ENCODE peak calls at places on chromosomes 6 and 20, in seven cellular contexts. H, K, G, Y, B, J and T are unnamed samples.

GRCh38 chr20:8309638-8310037 is 177.6 kb downstream of the PLCB1 start:
- DNase-seq in Y (no peak), B (no peak), H (no peak), J (no peak), G (no peak), K (no peak), T (no peak)

GRCh38 chr6:137808191-137808590 is 58.9 kb upstream of the TNFAIP3 start:
- DNase-seq in Y (peak), B (no peak), J (no peak), K (peak), G (no peak), H (no peak), T (no peak)

GRCh38 chr20:62984666-62985065 is 22.1 kb downstream of the BHLHE23 start:
- DNase-seq in G (no peak), J (no peak), H (no peak), Y (no peak), K (no peak), B (no peak), T (no peak)

GRCh38 chr6:134093007-134093573 is 40.7 kb upstream of the SLC2A12 start:
- DNase-seq in J (no peak), B (no peak), Y (no peak), H (no peak), G (no peak), K (no peak), T (peak)

GRCh38 chr6:35725081-35725708 is 11.6 kb upstream of the ARMC12 start:
- DNase-seq in G (no peak), J (no peak), B (no peak), K (no peak), H (no peak), Y (no peak), T (no peak)

GRCh38 chr6:121794630-121795029 is 359.2 kb downstream of the GJA1 start:
- DNase-seq in Y (peak), H (no peak), G (no peak), J (no peak), K (peak), B (no peak), T (no peak)

GRCh38 chr6:148747145-148747492 is 289 bp downstream of the UST start:
- DNase-seq in B (no peak), K (peak), Y (no peak), J (no peak), G (peak), H (no peak), T (no peak)

GRCh38 chr20:37823276-37823980 is 79.5 kb upstream of the VSTM2L start:
- DNase-seq in J (peak), B (no peak), Y (no peak), H (no peak), G (no peak), K (no peak), T (no peak)

GRCh38 chr6:155883741-155884140 is 428.1 kb upstream of the NOX3 start:
- DNase-seq in H (no peak), J (no peak), G (no peak), K (no peak), Y (no peak), B (no peak), T (no peak)

GRCh38 chr6:141165012-141165411 is 967.7 kb upstream of the GJE1 start:
- DNase-seq in B (no peak), K (no peak), H (no peak), J (no peak), Y (no peak), G (no peak), T (no peak)

GRCh38 chr6:77456531-77457248 is 6.6 kb downstream of the HTR1B start:
- DNase-seq in H (no peak), G (no peak), B (no peak), K (peak), J (no peak), Y (peak), T (no peak)

GRCh38 chr6:33217681-33218080 is 9.4 kb downstream of the RING1 start:
- DNase-seq in K (no peak), Y (no peak), J (peak), G (no peak), B (no peak), H (no peak), T (no peak)

GRCh38 chr6:18262812-18263560 is 1.3 kb downstream of the DEK start:
- DNase-seq in G (peak), Y (no peak), H (no peak), J (peak), B (no peak), K (peak), T (peak)

GRCh38 chr6:3966426-3966825 is 112.5 kb downstream of the FAM217A start:
- DNase-seq in Y (no peak), G (no peak), H (no peak), B (no peak), K (no peak), J (no peak), T (no peak)

GRCh38 chr6:56849876-56850275 is 105.0 kb upstream of the BEND6 start:
- DNase-seq in G (no peak), H (no peak), K (peak), B (no peak), J (no peak), Y (no peak), T (no peak)

GRCh38 chr20:49526056-49526455 is 41.9 kb downstream of the PTGIS start:
- DNase-seq in B (no peak), G (no peak), J (no peak), H (no peak), Y (no peak), K (no peak), T (no peak)

GRCh38 chr6:30005482-30005881 is 55.6 kb upstream of the POLR1H start:
- DNase-seq in B (no peak), K (no peak), Y (no peak), G (no peak), J (no peak), H (no peak), T (no peak)

GRCh38 chr20:51426879-51427624 is 115.5 kb downstream of the NFATC2 start:
- DNase-seq in K (no peak), Y (no peak), B (no peak), H (no peak), G (no peak), J (no peak), T (no peak)

GRCh38 chr20:63934271-63935068 is 21.7 kb downstream of the UCKL1 start:
- DNase-seq in G (no peak), J (no peak), H (no peak), Y (no peak), K (no peak), B (no peak), T (no peak)

GRCh38 chr6:37630281-37630799 is 67.3 kb downstream of the MDGA1 start:
- DNase-seq in J (no peak), G (no peak), K (peak), B (no peak), Y (peak), H (no peak), T (peak)

GRCh38 chr6:54624779-54625178 is 221.8 kb upstream of the FAM83B start:
- DNase-seq in Y (no peak), B (no peak), J (no peak), K (no peak), H (no peak), G (no peak), T (no peak)

GRCh38 chr6:12592634-12593033 is 123.9 kb upstream of the PHACTR1 start:
- DNase-seq in H (no peak), B (no peak), K (peak), Y (peak), G (no peak), J (no peak), T (no peak)

GRCh38 chr6:5968817-5969726 is 37.7 kb downstream of the NRN1 start:
- DNase-seq in B (no peak), G (no peak), Y (peak), K (peak), J (no peak), H (no peak), T (peak)

GRCh38 chr6:78607188-78607587 is 260.2 kb upstream of the IRAK1BP1 start:
- DNase-seq in H (no peak), K (no peak), B (no peak), J (no peak), Y (no peak), G (no peak), T (no peak)

GRCh38 chr6:99282479-99283062 is 66.9 kb downstream of the FAXC start:
- DNase-seq in B (no peak), H (no peak), K (peak), J (no peak), Y (peak), G (no peak), T (peak)

GRCh38 chr20:4592316-4593148 is 129.2 kb upstream of the PRND start:
- DNase-seq in K (peak), B (peak), G (peak), Y (peak), J (peak), H (peak), T (peak)